ENCODE peak calls at places on chromosomes 11 and 22, in four cellular contexts. U is ascending aorta, J is DND-41, A is body of pancreas. K is an unnamed sample.
A peak's percentile ranks its signal among the peaks of the same experiment; 100 is the strongest.

GRCh38 chr11:133835258-133836075 is 9.8 kb downstream of the SPATA19 start:
- DNase-seq in J (peak; percentile 69), U (no peak), A (peak; percentile 48), K (peak; percentile 47)

GRCh38 chr11:76307978-76308747 is 72.8 kb downstream of the THAP12 start:
- DNase-seq in A (no peak), U (no peak), J (no peak), K (no peak)

GRCh38 chr22:35109613-35110012 is 43.7 kb downstream of the ISX start:
- DNase-seq in U (no peak), A (no peak), J (no peak), K (no peak)

GRCh38 chr11:122717264-122717867 is 61.8 kb downstream of the UBASH3B start:
- DNase-seq in J (peak; percentile 92), A (peak; percentile 38), U (no peak), K (peak; percentile 57)

GRCh38 chr11:10693509-10694071 is at the start of gene IRAG1:
- DNase-seq in J (no peak), A (peak; percentile 23), U (peak; percentile 92), K (no peak)

GRCh38 chr11:17496406-17496805 is 19.8 kb upstream of the ABCC8 start:
- DNase-seq in A (no peak), U (no peak), J (no peak), K (no peak)

GRCh38 chr11:65552413-65552951 is 5.7 kb downstream of the LTBP3 start:
- DNase-seq in U (no peak), A (no peak), J (no peak), K (no peak)

GRCh38 chr22:36422287-36423014 is 34.7 kb upstream of the MYH9 start:
- DNase-seq in A (no peak), J (no peak), U (no peak), K (no peak)

GRCh38 chr22:46195487-46196165 is 45.3 kb downstream of the PPARA start:
- DNase-seq in U (peak; percentile 56), A (peak; percentile 18), J (no peak), K (no peak)

GRCh38 chr11:60868682-60869450 is 1.5 kb downstream of the ZP1 start:
- DNase-seq in A (no peak), J (peak; percentile 63), U (peak; percentile 58), K (no peak)

GRCh38 chr11:60870733-60871377 is 3.5 kb downstream of the ZP1 start:
- DNase-seq in U (peak; percentile 51), J (peak; percentile 87), A (no peak), K (no peak)

GRCh38 chr11:60871378-60872061 is 4.2 kb downstream of the ZP1 start:
- DNase-seq in J (peak; percentile 91), A (no peak), U (peak; percentile 47), K (no peak)

GRCh38 chr11:60869451-60869825 is 2.1 kb downstream of the ZP1 start:
- DNase-seq in U (peak; percentile 52), A (no peak), J (no peak), K (no peak)

GRCh38 chr11:60870276-60870675 is 2.9 kb downstream of the ZP1 start:
- DNase-seq in J (peak; percentile 45), U (peak; percentile 44), A (peak; percentile 34), K (no peak)
- H3K4me1 ChIP-seq in J (peaks cover 89% of the 10 kb centered on the region), U (no peaks in the 10 kb centered on the region), A (no peaks in the 10 kb centered on the region), K (peaks cover 47% of the 10 kb centered on the region)

GRCh38 chr11:61763930-61764605 is 11.6 kb downstream of the MYRF start:
- DNase-seq in A (no peak), J (no peak), U (no peak), K (no peak)

GRCh38 chr11:61762798-61763197 is 10.4 kb downstream of the MYRF start:
- DNase-seq in U (no peak), J (no peak), A (no peak), K (no peak)

GRCh38 chr11:61761440-61762163 is 9.2 kb downstream of the MYRF start:
- DNase-seq in U (no peak), J (no peak), A (no peak), K (no peak)

GRCh38 chr11:61760946-61761345 is 8.5 kb downstream of the MYRF start:
- DNase-seq in J (no peak), A (no peak), U (no peak), K (no peak)

DNA sequence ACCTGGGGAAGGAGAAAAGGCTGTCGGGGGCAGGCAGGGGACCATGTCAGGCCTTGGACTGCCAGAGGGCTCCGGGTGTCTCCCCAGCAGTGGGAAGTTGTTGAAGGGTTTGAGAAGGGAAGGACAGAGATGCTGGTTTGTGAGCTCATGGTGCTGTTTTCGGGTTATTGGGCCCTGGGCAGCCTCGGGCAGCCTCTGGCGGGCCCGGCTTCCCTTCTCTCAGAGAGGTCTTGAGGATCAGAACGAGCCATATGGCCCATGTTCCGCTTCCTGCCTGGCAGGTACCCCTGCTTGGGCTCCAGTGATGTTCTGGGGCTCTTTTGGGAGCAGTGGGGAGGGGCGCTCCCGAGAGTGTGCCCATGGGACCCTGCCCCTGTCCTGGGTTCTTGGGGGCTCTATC is 9.8 kb downstream of the MYRF start:
- DNase-seq in U (no peak), A (no peak), J (no peak), K (no peak)
- H3K4me1 ChIP-seq in U (no peaks in the 10 kb centered on the region), A (peaks cover 33% of the 10 kb centered on the region), J (no peaks in the 10 kb centered on the region), K (no peaks in the 10 kb centered on the region)

DNA sequence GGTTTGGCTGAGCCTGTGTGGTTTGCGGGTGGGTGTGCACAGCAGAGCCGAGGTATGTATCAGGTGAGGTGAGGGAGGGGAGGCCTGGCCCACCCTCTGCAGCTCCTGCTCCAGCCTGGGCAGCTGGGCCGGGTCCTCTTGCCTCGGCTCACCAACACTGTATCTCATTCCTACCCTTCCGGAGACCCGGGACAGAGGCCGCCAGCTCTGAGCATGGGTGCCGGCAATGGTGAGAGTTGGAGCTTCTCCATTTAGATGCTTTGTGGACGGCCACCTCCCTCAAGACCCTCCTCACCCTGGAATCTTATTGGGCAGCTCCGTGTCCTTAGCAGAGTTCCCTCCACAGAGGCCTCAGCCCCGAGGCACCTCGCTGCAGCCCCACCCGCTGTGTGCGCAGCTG is 55.7 kb downstream of the ANO1 start:
- DNase-seq in J (no peak), A (no peak), U (no peak), K (no peak)
- H3K4me1 ChIP-seq in J (no peaks in the 10 kb centered on the region), A (no peaks in the 10 kb centered on the region), U (peaks cover 30% of the 10 kb centered on the region), K (no peaks in the 10 kb centered on the region)

GRCh38 chr11:118531597-118532084 is 649 bp downstream of the TMEM25 start:
- DNase-seq in J (no peak), A (no peak), U (no peak), K (no peak)
- H3K4me1 ChIP-seq in J (peaks cover 37% of the 10 kb centered on the region), A (peaks cover 35% of the 10 kb centered on the region), U (peaks cover 21% of the 10 kb centered on the region), K (peaks cover 24% of the 10 kb centered on the region)

DNA sequence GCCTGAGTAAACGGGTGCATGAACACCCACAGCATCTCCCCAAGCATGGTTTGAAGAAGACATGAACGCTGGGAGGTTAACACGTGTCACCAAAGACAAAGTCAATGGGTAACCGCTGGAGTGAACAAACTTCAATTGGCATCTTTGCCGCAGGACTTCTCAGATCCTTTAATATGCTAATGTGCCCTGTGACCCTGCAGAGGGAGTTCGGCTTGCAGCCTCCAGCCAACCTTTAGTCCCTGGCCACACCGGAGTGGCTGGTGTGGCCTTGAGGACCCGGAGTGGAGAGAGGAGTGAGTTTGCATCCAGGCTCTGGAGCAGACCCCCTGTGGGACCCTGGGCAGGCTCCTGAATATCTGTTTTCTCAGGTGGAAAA is 57.0 kb downstream of the FLRT1 start:
- DNase-seq in J (no peak), U (no peak), A (no peak), K (no peak)
- H3K4me1 ChIP-seq in J (peaks cover 24% of the 10 kb centered on the region), U (no peaks in the 10 kb centered on the region), A (peaks cover 26% of the 10 kb centered on the region), K (no peaks in the 10 kb centered on the region)

GRCh38 chr22:49300951-49301397 is 526.7 kb downstream of the BRD1 start:
- DNase-seq in U (peak; percentile 49), J (no peak), A (no peak), K (no peak)
- H3K4me1 ChIP-seq in U (no peaks in the 10 kb centered on the region), J (no peaks in the 10 kb centered on the region), A (peaks cover 5% of the 10 kb centered on the region), K (no peaks in the 10 kb centered on the region)